ENCODE peak calls at places on chromosomes 3 and 15, in seven cellular contexts. One of them, this sample, is unnamed.

GRCh38 chr15:42384597-42384996 is 25.3 kb downstream of the CAPN3 start:
- DNase-seq in ELF-1: peak; percentile 91
- DNase-seq in HS-27A: no peak
- DNase-seq in stimulated activated CD4-positive, alpha-beta T cell treated with anti-CD3 and anti-CD28 coated beads, Interleukin-2, amount 100 ng/mL, for 24 hours: no peak
- DNase-seq in hepatocyte: no peak
- DNase-seq in activated gamma-delta T cell treated with Interleukin-2 at 50 U/mL for 16 hours: no peak
- DNase-seq in HCEC 1CT: no peak
- DNase-seq in this sample: no peak

GRCh38 chr3:119697394-119697793 is 5.4 kb upstream of the CFAP91 start:
- DNase-seq in hepatocyte: no peak
- DNase-seq in ELF-1: no peak
- DNase-seq in HCEC 1CT: no peak
- DNase-seq in stimulated activated CD4-positive, alpha-beta T cell treated with anti-CD3 and anti-CD28 coated beads, Interleukin-2, amount 100 ng/mL, for 24 hours: no peak
- DNase-seq in activated gamma-delta T cell treated with Interleukin-2 at 50 U/mL for 16 hours: no peak
- DNase-seq in HS-27A: no peak
- DNase-seq in this sample: no peak

GRCh38 chr3:45947361-45947760 is 4.1 kb downstream of the CXCR6 start:
- DNase-seq in ELF-1: no peak
- DNase-seq in activated gamma-delta T cell treated with Interleukin-2 at 50 U/mL for 16 hours: no peak
- DNase-seq in HS-27A: no peak
- DNase-seq in stimulated activated CD4-positive, alpha-beta T cell treated with anti-CD3 and anti-CD28 coated beads, Interleukin-2, amount 100 ng/mL, for 24 hours: no peak
- DNase-seq in HCEC 1CT: no peak
- DNase-seq in hepatocyte: no peak
- DNase-seq in this sample: no peak

GRCh38 chr15:69807752-69808151 is 290.0 kb downstream of the TLE3 start:
- DNase-seq in ELF-1: no peak
- DNase-seq in hepatocyte: peak; percentile 23
- DNase-seq in HCEC 1CT: no peak
- DNase-seq in stimulated activated CD4-positive, alpha-beta T cell treated with anti-CD3 and anti-CD28 coated beads, Interleukin-2, amount 100 ng/mL, for 24 hours: no peak
- DNase-seq in activated gamma-delta T cell treated with Interleukin-2 at 50 U/mL for 16 hours: no peak
- DNase-seq in HS-27A: no peak
- DNase-seq in this sample: no peak

GRCh38 chr15:65789105-65789504 is 3.0 kb downstream of the DENND4A start:
- DNase-seq in stimulated activated CD4-positive, alpha-beta T cell treated with anti-CD3 and anti-CD28 coated beads, Interleukin-2, amount 100 ng/mL, for 24 hours: no peak
- DNase-seq in ELF-1: no peak
- DNase-seq in hepatocyte: no peak
- DNase-seq in HS-27A: no peak
- DNase-seq in HCEC 1CT: no peak
- DNase-seq in activated gamma-delta T cell treated with Interleukin-2 at 50 U/mL for 16 hours: no peak
- DNase-seq in this sample: no peak

GRCh38 chr15:76342046-76342381 is 5.4 kb downstream of the ISL2 start:
- DNase-seq in hepatocyte: no peak
- DNase-seq in stimulated activated CD4-positive, alpha-beta T cell treated with anti-CD3 and anti-CD28 coated beads, Interleukin-2, amount 100 ng/mL, for 24 hours: no peak
- DNase-seq in activated gamma-delta T cell treated with Interleukin-2 at 50 U/mL for 16 hours: no peak
- DNase-seq in HCEC 1CT: no peak
- DNase-seq in ELF-1: peak; percentile 53
- DNase-seq in HS-27A: no peak
- DNase-seq in this sample: peak; percentile 12

GRCh38 chr15:49406352-49407118 is 16.5 kb upstream of the FGF7 start:
- DNase-seq in HS-27A: no peak
- DNase-seq in hepatocyte: no peak
- DNase-seq in stimulated activated CD4-positive, alpha-beta T cell treated with anti-CD3 and anti-CD28 coated beads, Interleukin-2, amount 100 ng/mL, for 24 hours: no peak
- DNase-seq in HCEC 1CT: no peak
- DNase-seq in ELF-1: no peak
- DNase-seq in activated gamma-delta T cell treated with Interleukin-2 at 50 U/mL for 16 hours: no peak
- DNase-seq in this sample: no peak

GRCh38 chr3:170765419-170766078 is 104.4 kb downstream of the RPL22L1 start:
- DNase-seq in HS-27A: no peak
- DNase-seq in HCEC 1CT: peak; percentile 22
- DNase-seq in stimulated activated CD4-positive, alpha-beta T cell treated with anti-CD3 and anti-CD28 coated beads, Interleukin-2, amount 100 ng/mL, for 24 hours: no peak
- DNase-seq in hepatocyte: peak; percentile 55
- DNase-seq in ELF-1: no peak
- DNase-seq in activated gamma-delta T cell treated with Interleukin-2 at 50 U/mL for 16 hours: no peak
- DNase-seq in this sample: no peak

GRCh38 chr15:47409601-47410000 is 307.7 kb upstream of the SEMA6D start:
- DNase-seq in HS-27A: no peak
- DNase-seq in activated gamma-delta T cell treated with Interleukin-2 at 50 U/mL for 16 hours: no peak
- DNase-seq in HCEC 1CT: no peak
- DNase-seq in stimulated activated CD4-positive, alpha-beta T cell treated with anti-CD3 and anti-CD28 coated beads, Interleukin-2, amount 100 ng/mL, for 24 hours: no peak
- DNase-seq in ELF-1: no peak
- DNase-seq in hepatocyte: no peak
- DNase-seq in this sample: no peak

GRCh38 chr3:172522871-172523818 is at the start of gene TNFSF10:
- DNase-seq in ELF-1: peak; percentile 20
- DNase-seq in hepatocyte: peak; percentile 60
- DNase-seq in activated gamma-delta T cell treated with Interleukin-2 at 50 U/mL for 16 hours: peak; percentile 51
- DNase-seq in stimulated activated CD4-positive, alpha-beta T cell treated with anti-CD3 and anti-CD28 coated beads, Interleukin-2, amount 100 ng/mL, for 24 hours: peak; percentile 59
- DNase-seq in HCEC 1CT: no peak
- DNase-seq in HS-27A: no peak
- DNase-seq in this sample: peak; percentile 69